ENCODE peak calls at places on chromosomes 16 and 17, in seven cellular contexts. U, W, Q, B, M, L and S are unnamed samples.

GRCh38 chr16:49115956-49116355 is 165.7 kb downstream of the CBLN1 start:
- DNase-seq in B (no peak), M (no peak), Q (no peak), U (no peak), W (no peak), L (no peak), S (no peak)

GRCh38 chr17:33955461-33955860 is 299.6 kb upstream of the CCL2 start:
- DNase-seq in M (no peak), Q (no peak), L (no peak), U (no peak), W (no peak), B (no peak), S (no peak)

GRCh38 chr17:32564325-32564724 is 77.5 kb downstream of the CDK5R1 start:
- DNase-seq in Q (no peak), L (no peak), B (no peak), U (no peak), M (no peak), W (no peak), S (no peak)

GRCh38 chr16:81657731-81658130 is 121.4 kb upstream of the PLCG2 start:
- DNase-seq in Q (no peak), B (no peak), U (no peak), L (no peak), M (peak; percentile 67), W (no peak), S (no peak)

GRCh38 chr17:48995332-48995870 is 1.8 kb upstream of the IGF2BP1 start:
- DNase-seq in W (no peak), U (no peak), M (no peak), B (no peak), L (peak; percentile 88), Q (peak; percentile 59), S (no peak)

GRCh38 chr17:63433746-63434591 is 12.1 kb downstream of the CYB561 start:
- DNase-seq in W (peak; percentile 53), M (peak; percentile 75), L (peak; percentile 53), Q (no peak), U (peak; percentile 98), B (peak; percentile 89), S (no peak)

GRCh38 chr17:65278050-65278819 is 141.1 kb downstream of the RGS9 start:
- DNase-seq in L (peak; percentile 78), M (peak; percentile 31), Q (peak; percentile 86), B (no peak), U (peak; percentile 78), W (no peak), S (no peak)

GRCh38 chr16:52265446-52265861 is 281.5 kb downstream of the TOX3 start:
- DNase-seq in B (no peak), U (no peak), W (no peak), Q (peak; percentile 47), M (no peak), L (no peak), S (no peak)

GRCh38 chr16:85403693-85404092 is 209.4 kb upstream of the GSE1 start:
- DNase-seq in B (no peak), Q (no peak), L (peak; percentile 43), W (no peak), U (no peak), M (no peak), S (no peak)

GRCh38 chr17:76585048-76585648 is 512 bp downstream of the ST6GALNAC2 start:
- DNase-seq in L (no peak), W (no peak), M (peak; percentile 34), U (no peak), B (no peak), Q (peak; percentile 32), S (no peak)

GRCh38 chr17:48993305-48993704 is 3.9 kb upstream of the IGF2BP1 start:
- DNase-seq in B (no peak), L (no peak), W (no peak), M (no peak), U (no peak), Q (no peak), S (no peak)

GRCh38 chr17:18066866-18067265 is 20.9 kb upstream of the DRG2 start:
- DNase-seq in L (no peak), U (no peak), B (no peak), M (no peak), W (no peak), Q (no peak), S (no peak)

GRCh38 chr17:66833201-66833600 is 1.7 kb upstream of the CACNG5 start:
- DNase-seq in U (no peak), Q (no peak), M (no peak), L (no peak), B (no peak), W (no peak), S (no peak)

GRCh38 chr16:85490971-85491771 is 122.0 kb upstream of the GSE1 start:
- DNase-seq in M (no peak), W (no peak), L (no peak), U (no peak), B (no peak), Q (no peak), S (no peak)

GRCh38 chr17:5097101-5097834 is 14.4 kb downstream of the ZNF232 start:
- DNase-seq in B (peak; percentile 67), Q (peak; percentile 87), U (no peak), L (peak; percentile 67), W (no peak), M (peak; percentile 62), S (peak; percentile 64)

DNA sequence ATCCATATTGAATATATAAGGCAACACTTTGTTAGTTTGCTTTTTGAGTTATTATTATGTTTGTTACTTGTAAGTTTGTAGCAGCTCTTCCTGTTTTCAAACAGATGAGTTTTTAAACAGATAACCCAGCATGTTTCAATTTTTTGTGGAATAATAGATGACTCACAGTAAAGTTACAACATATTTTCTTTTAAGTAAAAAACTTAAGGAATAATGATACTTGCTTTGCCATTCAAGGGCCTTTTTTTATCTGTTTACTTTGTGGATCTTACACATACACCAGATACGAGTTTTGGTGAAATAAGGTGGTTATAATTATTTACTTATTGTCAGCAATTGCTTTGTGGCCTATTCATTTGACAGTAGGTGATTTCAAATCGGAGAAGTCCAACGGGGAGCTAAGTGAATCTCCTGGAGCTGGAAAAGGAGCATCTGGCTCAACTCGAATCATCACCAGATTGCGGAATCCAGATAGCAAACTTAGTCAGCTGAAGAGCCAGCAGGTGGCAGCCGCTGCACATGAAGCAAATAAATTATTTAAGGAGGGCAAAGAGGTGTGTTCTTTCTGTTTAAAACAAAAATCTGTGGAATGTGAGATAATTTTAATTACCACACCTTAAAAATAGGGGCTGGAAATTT is 66.3 kb downstream of the BPTF start:
- DNase-seq in U (peak; percentile 68), L (peak; percentile 62), M (peak; percentile 23), W (no peak), B (no peak), Q (peak; percentile 7), S (no peak)
- TF ChIP-seq CTCF in U (peak; percentile 50), L (peak; percentile 65), M (no peak), W (no peak), B (peak; percentile 45), Q (peak; percentile 47), S (peak; percentile 39)

GRCh38 chr17:2595736-2596135 is 2.3 kb downstream of the PAFAH1B1 start:
- DNase-seq in U (peak; percentile 24), Q (no peak), L (no peak), W (no peak), B (no peak), M (no peak), S (no peak)

GRCh38 chr17:2592974-2593845 is at the start of gene PAFAH1B1:
- DNase-seq in M (peak; percentile 90), L (peak; percentile 95), B (peak; percentile 94), Q (peak; percentile 95), U (peak; percentile 90), W (peak; percentile 84), S (peak; percentile 85)

GRCh38 chr17:2594657-2595085 is 1.2 kb downstream of the PAFAH1B1 start:
- DNase-seq in W (no peak), U (no peak), B (no peak), M (no peak), L (peak; percentile 13), Q (peak; percentile 36), S (no peak)

GRCh38 chr17:2595200-2595599 is 1.7 kb downstream of the PAFAH1B1 start:
- DNase-seq in Q (no peak), M (no peak), U (no peak), B (no peak), W (no peak), L (no peak), S (no peak)

GRCh38 chr17:2593846-2594656 is 597 bp downstream of the PAFAH1B1 start:
- DNase-seq in Q (peak; percentile 91), L (peak; percentile 89), U (peak; percentile 68), B (peak; percentile 85), M (peak; percentile 85), W (peak; percentile 70), S (no peak)
- TF ChIP-seq CTCF in Q (no peak), L (no peak), U (no peak), B (no peak), M (no peak), W (no peak), S (no peak)

GRCh38 chr16:47627056-47627455 is 165.9 kb downstream of the PHKB start:
- DNase-seq in B (no peak), W (no peak), L (no peak), U (no peak), M (no peak), Q (no peak), S (no peak)
- TF ChIP-seq CTCF in B (no peak), W (no peak), L (no peak), U (no peak), M (no peak), Q (no peak), S (no peak)

GRCh38 chr17:41522301-41523224 is 3.9 kb upstream of the KRT15 start:
- DNase-seq in Q (no peak), U (no peak), W (no peak), B (no peak), M (no peak), L (no peak), S (no peak)

GRCh38 chr17:41519501-41520224 is 973 bp upstream of the KRT15 start:
- DNase-seq in B (no peak), Q (no peak), M (no peak), L (no peak), W (no peak), U (no peak), S (no peak)

GRCh38 chr17:41523225-41523593 is 4.5 kb upstream of the KRT15 start:
- DNase-seq in M (no peak), B (no peak), L (no peak), W (no peak), Q (no peak), U (no peak), S (no peak)

GRCh38 chr17:41520821-41521521 is 2.3 kb upstream of the KRT15 start:
- DNase-seq in B (no peak), M (no peak), W (no peak), L (no peak), U (no peak), Q (no peak), S (no peak)

DNA sequence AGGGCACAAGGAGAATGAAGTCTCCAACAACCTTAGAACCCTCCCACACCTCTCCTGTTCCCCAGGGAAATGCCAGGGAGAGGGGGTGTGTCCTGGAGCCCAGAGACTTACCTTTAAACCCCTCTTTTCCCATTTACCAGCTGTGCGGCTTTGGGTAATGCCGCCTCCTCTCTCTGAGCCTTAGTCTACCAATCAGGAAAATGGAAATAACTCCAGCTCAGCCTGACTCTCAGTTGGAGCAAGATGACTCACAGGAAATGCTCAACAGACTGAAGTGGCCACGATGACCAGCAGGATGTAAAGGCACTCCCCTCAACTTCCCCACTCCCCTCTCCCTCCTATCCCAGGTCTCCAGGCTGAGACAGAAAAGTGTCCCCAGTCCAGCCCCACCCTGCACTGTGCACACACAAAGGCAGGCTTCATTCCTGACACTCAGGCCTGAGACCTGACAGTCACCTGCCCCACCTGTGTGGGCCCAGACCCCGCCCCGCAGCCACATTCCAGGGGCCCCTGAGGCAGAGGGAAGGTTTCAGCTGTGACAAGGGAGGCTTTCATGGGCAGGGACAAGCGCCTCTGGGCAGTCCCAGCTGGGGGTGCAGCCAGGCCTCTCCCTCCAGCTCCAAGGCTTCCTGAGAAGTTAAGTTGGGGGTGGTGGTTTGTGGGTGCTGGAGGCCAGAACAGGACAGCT is 3.0 kb upstream of the KRT15 start:
- DNase-seq in W (no peak), U (peak; percentile 73), Q (no peak), L (peak; percentile 4), M (no peak), B (no peak), S (no peak)
- TF ChIP-seq CTCF in W (no peak), U (peak; percentile 2), Q (no peak), L (no peak), M (no peak), B (no peak), S (no peak)